ENCODE peak calls at places on chromosomes 13 and 19, in six cellular contexts. S, P, L, Z, U and E are unnamed samples.

GRCh38 chr13:112240076-112240475 is 136.1 kb upstream of the SPACA7 start:
- DNase-seq in S (no peak), P (no peak), L (no peak), Z (no peak), U (no peak), E (no peak)

GRCh38 chr13:113065406-113066141 is 40.0 kb upstream of the F7 start:
- DNase-seq in S (peak; percentile 5), P (no peak), L (no peak), Z (no peak), U (no peak), E (no peak)

GRCh38 chr13:29849731-29850212 is 645 bp downstream of the UBL3 start:
- DNase-seq in S (peak; percentile 71), P (peak; percentile 79), L (no peak), Z (peak; percentile 45), U (no peak), E (peak; percentile 84)

GRCh38 chr19:34319230-34319585 is 45.8 kb upstream of the GPI start:
- DNase-seq in S (no peak), P (no peak), L (no peak), Z (no peak), U (no peak), E (no peak)

GRCh38 chr19:52007436-52007804 is 591 bp downstream of the ZNF615 start:
- DNase-seq in S (no peak), P (peak; percentile 54), L (no peak), Z (peak; percentile 36), U (peak; percentile 26), E (no peak)

GRCh38 chr19:5522106-5522505 is 45.6 kb downstream of the TINCR start:
- DNase-seq in S (no peak), P (no peak), L (no peak), Z (no peak), U (no peak), E (no peak)

GRCh38 chr13:22648325-22648758 is 532.4 kb upstream of the SGCG start:
- DNase-seq in S (no peak), P (peak; percentile 53), L (no peak), Z (peak; percentile 34), U (no peak), E (no peak)

GRCh38 chr19:38389101-38389925 is 816 bp downstream of the SPRED3 start:
- DNase-seq in S (peak; percentile 82), P (peak; percentile 67), L (no peak), Z (peak; percentile 68), U (peak; percentile 32), E (peak; percentile 87)

GRCh38 chr19:13881231-13881691 is 4.3 kb downstream of the NANOS3 start:
- DNase-seq in S (peak; percentile 27), P (peak; percentile 88), L (peak; percentile 38), Z (peak; percentile 84), U (no peak), E (peak; percentile 45)

GRCh38 chr13:36418022-36418805 is 14.1 kb upstream of the CCNA1 start:
- DNase-seq in S (peak; percentile 58), P (peak; percentile 94), L (no peak), Z (no peak), U (no peak), E (peak; percentile 69)

GRCh38 chr13:95121516-95121915 is 179.7 kb downstream of the ABCC4 start:
- DNase-seq in S (no peak), P (no peak), L (no peak), Z (no peak), U (no peak), E (no peak)

GRCh38 chr19:33734913-33735312 is 61.8 kb upstream of the KCTD15 start:
- DNase-seq in S (no peak), P (no peak), L (no peak), Z (no peak), U (no peak), E (no peak)

GRCh38 chr13:22173605-22174004 is 502.7 kb downstream of the FGF9 start:
- DNase-seq in S (peak; percentile 90), P (no peak), L (no peak), Z (no peak), U (no peak), E (peak; percentile 48)

GRCh38 chr13:36030670-36031331 is 100.4 kb downstream of the DCLK1 start:
- DNase-seq in S (peak; percentile 18), P (peak; percentile 8), L (no peak), Z (no peak), U (no peak), E (no peak)

GRCh38 chr13:61727714-61728275 is 312.1 kb upstream of the PCDH20 start:
- DNase-seq in S (no peak), P (peak; percentile 71), L (no peak), Z (no peak), U (no peak), E (no peak)

GRCh38 chr13:43916828-43917227 is 37.1 kb downstream of the LACC1 start:
- DNase-seq in S (no peak), P (no peak), L (no peak), Z (no peak), U (no peak), E (no peak)

GRCh38 chr13:93039131-93039530 is 187.5 kb upstream of the GPC6 start:
- DNase-seq in S (peak; percentile 67), P (peak; percentile 34), L (no peak), Z (no peak), U (no peak), E (peak; percentile 9)

GRCh38 chr13:77113496-77113895 is 86.5 kb upstream of the FBXL3 start:
- DNase-seq in S (no peak), P (peak; percentile 10), L (no peak), Z (no peak), U (no peak), E (peak; percentile 14)

GRCh38 chr19:48760514-48761221 is 5.3 kb downstream of the FGF21 start:
- DNase-seq in S (no peak), P (no peak), L (no peak), Z (no peak), U (no peak), E (no peak)

GRCh38 chr19:50358483-50359431 is 6.7 kb downstream of the NAPSA start:
- DNase-seq in S (peak; percentile 20), P (no peak), L (no peak), Z (no peak), U (no peak), E (no peak)

GRCh38 chr19:6467384-6467783 is 3.3 kb downstream of the CRB3 start:
- DNase-seq in S (no peak), P (no peak), L (no peak), Z (no peak), U (no peak), E (no peak)

GRCh38 chr19:4517451-4518057 is 732 bp downstream of the PLIN4 start:
- DNase-seq in S (no peak), P (no peak), L (no peak), Z (no peak), U (no peak), E (no peak)

GRCh38 chr19:43809762-43810696 is 7.8 kb upstream of the LYPD5 start:
- DNase-seq in S (peak; percentile 74), P (peak; percentile 52), L (no peak), Z (no peak), U (no peak), E (peak; percentile 66)

GRCh38 chr19:7628589-7629311 is 595 bp downstream of the XAB2 start:
- DNase-seq in S (no peak), P (no peak), L (no peak), Z (no peak), U (no peak), E (peak; percentile 9)
- H2BK120ac ChIP-seq in S (no peak overlapping the region), P (no peak overlapping the region), L (no peak overlapping the region), Z (no peak overlapping the region), U (no peak overlapping the region), E (no peak overlapping the region)

GRCh38 chr13:66219493-66219892 is 1010.6 kb downstream of the PCDH9 start:
- DNase-seq in S (no peak), P (peak; percentile 13), L (no peak), Z (no peak), U (peak; percentile 63), E (no peak)

GRCh38 chr13:66224644-66225043 is 1005.5 kb downstream of the PCDH9 start:
- DNase-seq in S (no peak), P (peak; percentile 92), L (peak; percentile 43), Z (peak; percentile 62), U (no peak), E (peak; percentile 3)

GRCh38 chr13:66222127-66222526 is 1008.0 kb downstream of the PCDH9 start:
- DNase-seq in S (no peak), P (no peak), L (no peak), Z (no peak), U (no peak), E (no peak)

GRCh38 chr13:66222926-66223325 is 1007.2 kb downstream of the PCDH9 start:
- DNase-seq in S (no peak), P (no peak), L (no peak), Z (no peak), U (no peak), E (no peak)

GRCh38 chr13:66225071-66225470 is 1005.1 kb downstream of the PCDH9 start:
- DNase-seq in S (no peak), P (peak; percentile 90), L (no peak), Z (peak; percentile 67), U (no peak), E (no peak)
- H2BK120ac ChIP-seq in S (no peak overlapping the region), P (no peak overlapping the region), L (no peak overlapping the region), Z (no peak overlapping the region), U (no peak overlapping the region), E (no peak overlapping the region)

DNA sequence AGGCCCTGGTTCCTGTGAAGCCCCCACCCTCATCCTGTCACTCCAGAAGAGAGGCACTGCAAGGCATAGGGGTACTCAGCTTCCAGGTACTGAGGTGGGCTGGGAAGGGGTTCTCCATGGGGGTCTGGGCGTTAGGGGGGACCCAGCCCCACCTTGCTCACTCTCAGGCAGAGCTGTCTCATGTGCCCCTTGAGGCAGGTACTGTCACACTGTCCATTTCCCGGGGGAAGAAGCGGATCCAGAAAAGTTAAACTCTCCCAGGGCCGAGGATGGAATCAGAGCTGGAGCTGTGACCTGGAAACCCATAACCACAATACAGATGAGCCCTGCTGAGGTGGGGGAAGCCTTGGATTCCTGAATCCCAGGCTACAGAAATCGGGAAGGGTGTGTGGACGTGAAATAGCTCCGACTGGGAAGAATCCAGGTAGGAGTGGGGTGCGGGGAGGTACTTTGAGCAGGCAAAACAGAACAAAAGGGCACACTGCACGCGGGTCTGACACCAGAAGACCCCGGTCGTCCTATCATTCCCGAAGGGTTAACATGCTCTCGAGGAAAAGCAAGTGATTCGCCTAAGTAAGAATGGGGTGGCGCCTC is 529 bp upstream of the USE1 start:
- DNase-seq in S (no peak), P (no peak), L (no peak), Z (no peak), U (no peak), E (no peak)
- H2BK120ac ChIP-seq in S (peak overlapping the region; percentile 6), P (no peak overlapping the region), L (no peak overlapping the region), Z (no peak overlapping the region), U (no peak overlapping the region), E (peak overlapping the region; percentile 11)

GRCh38 chr13:110250258-110250891 is 56.6 kb downstream of the COL4A1 start:
- DNase-seq in S (peak; percentile 77), P (no peak), L (no peak), Z (no peak), U (no peak), E (peak; percentile 87)

GRCh38 chr13:110249326-110249725 is 57.6 kb downstream of the COL4A1 start:
- DNase-seq in S (no peak), P (no peak), L (no peak), Z (no peak), U (no peak), E (no peak)

GRCh38 chr13:110251227-110251791 is 55.6 kb downstream of the COL4A1 start:
- DNase-seq in S (no peak), P (no peak), L (no peak), Z (no peak), U (no peak), E (no peak)

GRCh38 chr13:110246530-110246929 is 60.4 kb downstream of the COL4A1 start:
- DNase-seq in S (no peak), P (no peak), L (no peak), Z (no peak), U (no peak), E (no peak)

GRCh38 chr13:110248449-110249143 is 58.4 kb downstream of the COL4A1 start:
- DNase-seq in S (no peak), P (no peak), L (no peak), Z (no peak), U (no peak), E (no peak)
- H2BK120ac ChIP-seq in S (peak overlapping the region; percentile 98), P (no peak overlapping the region), L (no peak overlapping the region), Z (no peak overlapping the region), U (no peak overlapping the region), E (peak overlapping the region; percentile 88)